ENCODE peak calls at places on chromosome 9, in seven cellular contexts. Z is lower leg skin; A is posterior vena cava; I is stimulated activated CD4-positive, alpha-beta T cell treated with anti-CD3 and anti-CD28 coated beads, TNF-alpha, amount 100 ng/mL, for 1 hour; J is RPMI8226; N is lower lobe of right lung; M is naive thymus-derived CD4-positive, alpha-beta T cell. T is an unnamed sample.

GRCh38 chr9:98333703-98334582 is 78.5 kb upstream of the TBC1D2 start:
- DNase-seq in I (no peak), M (no peak), J (no peak), A (no peak), N (no peak), Z (no peak), T (no peak)

GRCh38 chr9:976805-977360 is 428 bp downstream of the DMRT3 start:
- DNase-seq in J (peak; percentile 63), N (no peak), I (no peak), A (no peak), M (no peak), Z (no peak), T (no peak)

GRCh38 chr9:97593960-97594359 is 39.2 kb downstream of the TSTD2 start:
- DNase-seq in M (no peak), N (no peak), Z (no peak), J (no peak), I (no peak), A (no peak), T (no peak)

GRCh38 chr9:127867356-127868277 is 9.9 kb downstream of the AK1 start:
- DNase-seq in N (no peak), J (no peak), I (no peak), M (no peak), A (no peak), Z (no peak), T (no peak)

GRCh38 chr9:33510264-33511183 is 13.5 kb upstream of the ANKRD18B start:
- DNase-seq in I (no peak), J (peak; percentile 45), M (peak; percentile 21), Z (peak; percentile 40), N (peak; percentile 69), A (peak; percentile 85), T (peak; percentile 39)

GRCh38 chr9:127049044-127049443 is 73.4 kb downstream of the ANGPTL2 start:
- DNase-seq in Z (peak; percentile 57), M (peak; percentile 8), I (no peak), N (no peak), A (no peak), J (peak; percentile 93), T (no peak)

GRCh38 chr9:81671880-81672280 is 17.5 kb downstream of the TLE1 start:
- DNase-seq in J (no peak), Z (peak; percentile 41), I (no peak), M (no peak), N (peak; percentile 65), A (peak; percentile 94), T (peak; percentile 62)

GRCh38 chr9:118331622-118332045 is 627.4 kb downstream of the TLR4 start:
- DNase-seq in J (no peak), I (no peak), Z (no peak), A (no peak), N (no peak), M (no peak), T (no peak)

GRCh38 chr9:37958154-37958553 is 54.2 kb upstream of the SLC25A51 start:
- DNase-seq in M (no peak), A (no peak), N (no peak), Z (no peak), J (no peak), I (no peak), T (no peak)

GRCh38 chr9:33751536-33752129 is 43.7 kb upstream of the PRSS3 start:
- DNase-seq in I (no peak), Z (no peak), N (no peak), M (no peak), A (no peak), J (no peak), T (no peak)

GRCh38 chr9:12889402-12890106 is 114.7 kb downstream of the LURAP1L start:
- DNase-seq in Z (no peak), N (no peak), M (no peak), J (no peak), I (no peak), A (no peak), T (no peak)

GRCh38 chr9:33263131-33263935 is 1.2 kb downstream of the BAG1 start:
- DNase-seq in A (no peak), N (no peak), I (no peak), J (peak; percentile 48), Z (no peak), M (no peak), T (no peak)

GRCh38 chr9:87189006-87189405 is 241.7 kb upstream of the GAS1 start:
- DNase-seq in I (no peak), A (no peak), Z (no peak), N (no peak), J (no peak), M (no peak), T (no peak)

GRCh38 chr9:119986205-119986604 is 593.8 kb downstream of the CDK5RAP2 start:
- DNase-seq in I (no peak), N (no peak), A (no peak), J (peak; percentile 39), Z (no peak), M (no peak), T (no peak)

GRCh38 chr9:100033877-100034551 is 64.8 kb downstream of the ERP44 start:
- DNase-seq in A (no peak), Z (no peak), M (no peak), I (no peak), J (no peak), N (no peak), T (no peak)

GRCh38 chr9:130711469-130711868 is 17.9 kb downstream of the EXOSC2 start:
- DNase-seq in M (no peak), A (no peak), I (no peak), N (no peak), Z (no peak), J (no peak), T (no peak)

GRCh38 chr9:90025816-90026215 is 421.0 kb downstream of the GADD45G start:
- DNase-seq in I (no peak), J (no peak), A (no peak), M (no peak), Z (no peak), N (no peak), T (no peak)

GRCh38 chr9:2808105-2808504 is 35.8 kb downstream of the PUM3 start:
- DNase-seq in M (no peak), Z (no peak), I (no peak), J (no peak), A (no peak), N (no peak), T (no peak)

GRCh38 chr9:128921881-128922763 is 1.3 kb downstream of the PHYHD1 start:
- DNase-seq in A (no peak), N (peak; percentile 73), J (no peak), Z (no peak), I (no peak), M (no peak), T (no peak)

T was measured in breast epithelium.